ENCODE peak calls at places on chromosomes 2 and 18, in eight cellular contexts. B, A, T, I, P, H, Z and O are unnamed samples. For H3K27me3, the result is how much of the 10 kb centered on the place peaks cover.

GRCh38 chr18:22403950-22404349 is 13.8 kb downstream of the CTAGE1 start:
- DNase-seq in B (no peak), A (no peak), T (no peak), I (no peak), P (no peak), H (no peak), Z (no peak), O (no peak)

GRCh38 chr2:43475137-43475846 is 120.5 kb downstream of the THADA start:
- DNase-seq in B (no peak), A (no peak), T (no peak), I (no peak), P (no peak), H (no peak), Z (no peak), O (no peak)

GRCh38 chr2:178324072-178324471 is 126.9 kb downstream of the PRKRA start:
- DNase-seq in B (no peak), A (peak), T (no peak), I (no peak), P (no peak), H (no peak), Z (no peak), O (no peak)

GRCh38 chr18:50429207-50429948 is 54.5 kb downstream of the SKA1 start:
- DNase-seq in B (peak), A (no peak), T (no peak), I (no peak), P (no peak), H (no peak), Z (no peak), O (peak)

GRCh38 chr18:903703-904102 is 968 bp upstream of the ADCYAP1 start:
- DNase-seq in B (peak), A (peak), T (peak), I (no peak), P (no peak), H (peak), Z (peak), O (peak)

GRCh38 chr18:7096838-7097237 is 20.8 kb downstream of the LAMA1 start:
- DNase-seq in B (no peak), A (no peak), T (no peak), I (no peak), P (no peak), H (no peak), Z (no peak), O (no peak)

GRCh38 chr18:79129120-79129519 is 59.9 kb downstream of the ATP9B start:
- DNase-seq in B (no peak), A (no peak), T (no peak), I (no peak), P (no peak), H (no peak), Z (no peak), O (no peak)

GRCh38 chr2:177651833-177652232 is 259.3 kb downstream of the AGPS start:
- DNase-seq in B (no peak), A (no peak), T (no peak), I (no peak), P (no peak), H (no peak), Z (no peak), O (no peak)

GRCh38 chr2:103166406-103167324 is 404.8 kb downstream of the TMEM182 start:
- DNase-seq in B (no peak), A (no peak), T (no peak), I (no peak), P (no peak), H (no peak), Z (no peak), O (no peak)

GRCh38 chr2:153478289-153479261 is at the start of gene RPRM:
- DNase-seq in B (peak), A (peak), T (peak), I (no peak), P (peak), H (peak), Z (peak), O (peak)

GRCh38 chr2:7281348-7281747 is 364.1 kb downstream of the RNF144A start:
- DNase-seq in B (no peak), A (no peak), T (no peak), I (no peak), P (no peak), H (no peak), Z (no peak), O (no peak)
- H3K27me3 ChIP-seq in B (under half), A (under half), T (under half), I (under half), P (under half), H (under half), Z (under half), O (under half)

DNA sequence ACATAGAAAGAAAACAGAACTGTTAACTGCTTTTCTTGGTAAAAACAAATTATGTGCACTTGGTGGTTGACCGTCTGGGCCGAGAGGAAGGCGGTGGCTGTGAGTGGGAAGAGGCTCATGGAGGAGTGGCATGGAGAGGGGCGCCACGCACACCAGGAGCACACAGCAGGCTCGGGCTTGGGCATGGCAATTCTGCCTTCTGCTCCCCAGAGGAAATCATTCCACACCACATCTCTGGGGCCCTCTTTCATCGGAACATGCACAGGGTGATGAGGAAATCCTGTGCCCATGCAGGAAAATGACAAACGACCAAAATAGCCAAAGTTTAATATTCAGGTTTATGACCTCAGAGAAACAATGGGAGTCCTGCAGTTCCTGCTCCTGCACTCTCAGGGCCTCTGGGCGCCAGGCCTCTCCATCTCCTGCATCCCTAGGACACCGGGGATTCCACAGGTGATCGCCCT is 26.4 kb downstream of the WDFY1 start:
- DNase-seq in B (no peak), A (peak), T (no peak), I (no peak), P (no peak), H (no peak), Z (no peak), O (no peak)
- H3K4me3 ChIP-seq in B (no peak), A (no peak), T (no peak), I (no peak), P (no peak), H (no peak), Z (no peak), O (no peak)

GRCh38 chr2:232983669-232983991 is 29.4 kb downstream of the NGEF start:
- DNase-seq in B (no peak), A (no peak), T (no peak), I (no peak), P (no peak), H (no peak), Z (no peak), O (no peak)

GRCh38 chr2:232980683-232981082 is 32.4 kb downstream of the NGEF start:
- DNase-seq in B (no peak), A (no peak), T (no peak), I (no peak), P (no peak), H (no peak), Z (no peak), O (no peak)

GRCh38 chr2:232981356-232981755 is 31.7 kb downstream of the NGEF start:
- DNase-seq in B (no peak), A (no peak), T (no peak), I (no peak), P (no peak), H (no peak), Z (no peak), O (no peak)

GRCh38 chr2:232982926-232983668 is 30.0 kb downstream of the NGEF start:
- DNase-seq in B (no peak), A (no peak), T (no peak), I (no peak), P (no peak), H (no peak), Z (no peak), O (peak)

DNA sequence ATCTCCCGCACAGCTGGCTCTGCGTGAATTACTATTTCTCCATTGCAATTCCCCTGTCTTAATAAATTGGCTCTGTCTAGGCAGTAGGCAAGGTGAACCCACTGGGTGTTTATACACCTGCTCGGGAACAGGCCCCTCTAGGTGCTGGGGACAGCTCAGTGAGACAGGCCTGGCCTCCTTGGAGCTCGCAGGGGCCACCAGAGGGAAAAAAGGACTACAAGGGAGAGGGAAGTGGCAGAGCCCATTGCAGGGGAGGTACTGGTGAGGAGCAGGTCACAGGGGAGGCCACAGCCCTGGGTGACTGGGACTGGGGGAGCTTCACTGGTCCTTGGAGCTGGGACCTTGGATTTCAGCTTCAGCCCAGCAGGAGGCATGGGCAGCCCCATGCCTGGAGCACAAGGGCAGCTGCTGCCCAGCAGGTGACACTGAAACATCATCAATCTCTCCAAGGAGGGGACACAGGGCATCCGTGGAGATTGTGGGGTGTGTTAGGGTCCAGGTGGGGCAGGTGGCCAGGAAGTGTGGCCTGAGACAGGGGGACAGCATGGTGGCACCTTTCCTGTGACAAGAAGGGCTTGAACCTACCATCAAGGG is 31.2 kb downstream of the NGEF start:
- DNase-seq in B (no peak), A (no peak), T (no peak), I (no peak), P (no peak), H (no peak), Z (no peak), O (no peak)
- H3K27me3 ChIP-seq in B (under half), A (under half), T (under half), I (under half), P (under half), H (under half), Z (under half), O (under half)

GRCh38 chr2:190532581-190532980 is 1.9 kb downstream of the NEMP2 start:
- DNase-seq in B (no peak), A (no peak), T (no peak), I (no peak), P (no peak), H (no peak), Z (no peak), O (no peak)
- H3K4me3 ChIP-seq in B (no peak), A (no peak), T (no peak), I (no peak), P (peak), H (no peak), Z (no peak), O (no peak)

DNA sequence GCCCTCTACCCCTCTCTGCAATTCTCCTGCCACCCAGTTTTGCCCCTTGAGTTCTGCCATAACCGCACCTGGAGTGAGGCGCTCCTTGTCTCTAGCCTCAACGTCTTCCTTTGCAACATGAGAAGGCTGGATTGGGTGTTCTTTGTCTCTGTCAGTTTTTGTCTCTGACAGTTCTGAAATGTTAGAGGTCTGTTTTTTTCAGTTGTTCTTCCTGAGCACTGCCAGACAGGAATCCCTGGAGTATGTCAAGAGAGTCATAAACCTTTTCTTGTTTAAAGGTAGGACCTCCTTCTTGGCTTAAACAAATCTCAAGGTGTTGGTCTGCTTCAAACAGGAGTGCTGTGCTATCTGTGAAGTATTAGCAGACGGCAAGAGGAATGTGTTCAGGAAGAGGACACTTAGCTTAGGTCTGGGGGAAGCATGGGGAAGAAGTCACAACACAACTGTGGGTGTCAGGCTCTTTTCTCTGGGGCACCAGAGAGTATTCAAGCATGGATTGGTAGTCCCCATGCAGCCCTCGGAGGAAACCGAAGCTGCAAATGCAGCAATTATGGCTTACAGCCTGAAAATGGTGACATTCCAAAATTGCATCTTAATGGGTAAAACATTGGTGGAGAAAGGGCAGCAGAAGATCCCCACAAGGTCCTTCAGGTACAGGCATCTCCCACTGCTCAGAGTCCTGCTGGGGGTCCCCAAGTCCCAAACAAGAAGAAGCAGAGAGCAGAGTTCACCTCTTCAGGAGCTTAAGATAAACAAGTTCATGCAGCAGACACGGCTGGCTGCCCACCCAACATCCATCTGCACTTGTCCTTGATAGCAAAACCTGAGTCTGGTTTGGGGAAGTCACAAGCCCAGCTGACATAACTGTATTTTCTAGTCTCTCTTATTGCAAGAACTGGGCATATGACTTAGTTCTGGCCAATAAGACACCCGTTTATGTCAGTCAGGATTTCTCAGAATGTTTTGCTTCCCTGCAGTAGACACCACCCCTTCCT is 32.1 kb downstream of the AFF3 start:
- DNase-seq in B (no peak), A (no peak), T (no peak), I (no peak), P (no peak), H (no peak), Z (no peak), O (no peak)
- H3K27me3 ChIP-seq in B (under half), A (under half), T (under half), I (under half), P (under half), H (under half), Z (under half), O (half or more)

GRCh38 chr18:3268306-3268705 is 6.4 kb downstream of the MYL12B start:
- DNase-seq in B (no peak), A (no peak), T (no peak), I (no peak), P (no peak), H (no peak), Z (no peak), O (no peak)

GRCh38 chr18:3262234-3263171 is 570 bp downstream of the MYL12B start:
- DNase-seq in B (no peak), A (no peak), T (no peak), I (no peak), P (peak), H (no peak), Z (no peak), O (no peak)

GRCh38 chr18:3266062-3266608 is 4.2 kb downstream of the MYL12B start:
- DNase-seq in B (no peak), A (no peak), T (no peak), I (no peak), P (no peak), H (no peak), Z (no peak), O (no peak)

GRCh38 chr18:3264362-3264761 is 2.4 kb downstream of the MYL12B start:
- DNase-seq in B (no peak), A (no peak), T (no peak), I (no peak), P (no peak), H (no peak), Z (no peak), O (no peak)

DNA sequence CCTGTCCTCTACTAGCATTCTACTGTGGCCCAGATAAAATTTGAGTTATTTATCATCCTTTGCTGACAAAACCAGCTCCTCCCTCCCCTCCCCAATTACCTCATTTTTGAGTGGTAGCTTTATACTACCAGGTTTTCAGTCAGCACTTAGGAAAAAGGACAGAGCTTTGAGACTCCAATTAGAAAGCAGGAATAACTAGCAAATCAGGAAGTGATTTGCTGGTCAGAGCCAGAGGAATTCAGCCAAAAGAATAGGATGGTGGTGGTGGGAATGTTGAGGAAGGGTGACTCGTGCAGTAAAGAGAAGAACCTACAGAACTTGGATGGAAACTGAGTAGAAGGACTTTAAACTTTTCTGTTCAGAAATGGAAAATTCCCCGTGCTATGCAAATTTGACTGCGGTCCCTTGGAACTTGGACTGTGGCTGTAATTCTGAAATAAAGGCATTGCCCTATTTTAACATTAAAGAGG is 3.7 kb downstream of the MYL12B start:
- DNase-seq in B (no peak), A (no peak), T (no peak), I (no peak), P (no peak), H (no peak), Z (no peak), O (no peak)
- H3K4me3 ChIP-seq in B (no peak), A (no peak), T (no peak), I (no peak), P (peak), H (no peak), Z (no peak), O (no peak)

DNA sequence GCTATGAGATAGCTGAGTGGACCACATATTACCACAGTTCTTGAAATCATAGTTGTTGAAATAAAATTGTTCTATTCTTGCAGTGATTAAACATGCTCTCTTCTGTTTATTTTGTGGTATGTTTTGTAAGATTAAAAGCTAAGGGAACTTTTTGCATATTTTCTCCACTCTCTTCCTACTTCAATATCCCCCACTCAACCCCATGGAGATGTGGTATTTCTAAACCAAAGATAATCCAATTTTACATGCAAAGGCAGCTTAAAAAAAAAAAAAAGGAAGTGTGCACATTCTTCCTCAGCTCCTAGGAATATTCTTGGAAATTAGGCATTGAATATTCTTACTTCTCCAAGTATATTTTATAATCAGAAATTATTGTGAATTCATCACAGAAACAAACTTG is 15.0 kb upstream of the PAX3 start:
- DNase-seq in B (no peak), A (no peak), T (no peak), I (no peak), P (no peak), H (no peak), Z (no peak), O (no peak)
- H3K27me3 ChIP-seq in B (half or more), A (half or more), T (under half), I (under half), P (half or more), H (half or more), Z (half or more), O (half or more)

DNA sequence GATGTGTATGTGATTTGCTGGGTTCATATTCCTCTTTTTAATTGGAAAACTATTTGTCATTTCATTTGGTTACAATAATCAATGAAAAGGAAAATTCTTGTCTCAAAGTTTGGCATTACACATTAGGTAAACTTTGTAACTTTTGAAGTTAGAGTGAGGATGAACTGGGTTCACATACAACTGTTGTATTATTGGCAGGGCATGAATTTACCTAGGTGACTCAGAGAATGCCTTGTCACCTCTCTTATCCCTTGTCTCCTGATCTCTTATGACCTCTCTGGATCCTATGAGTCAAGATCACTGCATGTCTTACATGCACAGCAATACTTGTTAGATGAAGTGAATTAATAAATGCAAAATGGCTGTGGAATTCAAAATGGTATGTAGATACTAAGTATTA is 563.4 kb upstream of the GCFC2 start:
- DNase-seq in B (no peak), A (no peak), T (no peak), I (no peak), P (no peak), H (no peak), Z (no peak), O (no peak)
- H3K4me3 ChIP-seq in B (no peak), A (no peak), T (no peak), I (no peak), P (no peak), H (no peak), Z (no peak), O (no peak)

GRCh38 chr2:66441651-66442365 is 6.9 kb downstream of the MEIS1 start:
- DNase-seq in B (peak), A (no peak), T (no peak), I (no peak), P (no peak), H (no peak), Z (no peak), O (peak)

GRCh38 chr2:66445781-66446177 is 10.9 kb downstream of the MEIS1 start:
- DNase-seq in B (peak), A (peak), T (peak), I (no peak), P (no peak), H (no peak), Z (peak), O (peak)

GRCh38 chr2:66445076-66445724 is 10.3 kb downstream of the MEIS1 start:
- DNase-seq in B (peak), A (peak), T (peak), I (no peak), P (no peak), H (no peak), Z (peak), O (peak)

GRCh38 chr2:66443977-66444855 is 9.3 kb downstream of the MEIS1 start:
- DNase-seq in B (peak), A (peak), T (peak), I (no peak), P (no peak), H (no peak), Z (peak), O (peak)

DNA sequence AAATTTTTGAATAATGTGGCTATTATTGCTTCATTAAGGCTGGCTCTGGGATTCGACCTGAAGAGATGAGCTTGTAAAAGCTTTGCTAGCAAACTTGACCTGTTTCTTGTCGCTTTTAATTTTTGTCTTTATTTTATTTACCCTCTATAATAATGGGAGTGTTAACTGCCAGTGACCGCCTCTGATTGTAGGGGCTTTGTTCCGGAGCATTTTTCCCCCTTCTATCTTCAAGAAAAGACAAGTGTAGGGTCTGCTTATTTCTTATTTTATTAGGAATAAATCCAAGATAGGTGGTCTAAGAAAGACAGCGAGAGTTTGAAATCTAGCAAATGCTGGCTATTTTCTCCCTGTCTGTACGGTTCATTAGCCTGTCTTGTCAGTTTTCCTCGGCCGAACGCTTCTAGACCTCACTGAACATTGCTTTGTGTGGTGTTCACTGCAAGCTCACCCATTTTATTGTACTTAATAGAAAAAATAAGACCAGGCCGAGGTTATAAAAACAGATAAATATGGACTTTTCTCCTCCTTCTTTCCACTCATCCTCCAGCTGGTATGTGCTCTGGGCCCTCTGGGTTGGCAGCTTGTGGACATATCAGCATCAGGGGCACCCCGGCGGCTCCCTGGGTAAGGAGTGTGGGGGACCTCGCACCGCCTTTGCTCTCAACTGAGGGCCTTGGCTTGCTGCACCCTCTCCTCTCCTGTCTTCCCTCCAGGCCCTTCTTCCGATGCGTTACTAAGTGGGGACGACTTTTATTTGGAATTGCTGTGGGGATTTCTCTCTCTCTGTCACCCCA is 8.5 kb downstream of the MEIS1 start:
- DNase-seq in B (peak), A (no peak), T (no peak), I (no peak), P (no peak), H (no peak), Z (peak), O (peak)
- H3K27me3 ChIP-seq in B (under half), A (under half), T (under half), I (under half), P (under half), H (under half), Z (under half), O (half or more)